ENCODE peak calls at places on chromosomes 12 and 14, in six cellular contexts. P, K, E, L, J and M are unnamed samples.

GRCh38 chr12:4214912-4215861 is 58.4 kb upstream of the CCND2 start:
- DNase-seq in P (peak; percentile 60), K (peak; percentile 51), E (peak; percentile 8), L (no peak), J (peak; percentile 60), M (no peak)

GRCh38 chr12:46377678-46378077 is 5.1 kb upstream of the SLC38A2 start:
- DNase-seq in P (no peak), K (no peak), E (no peak), L (no peak), J (no peak), M (no peak)

GRCh38 chr12:75981773-75982564 is 49.6 kb downstream of the PHLDA1 start:
- DNase-seq in P (no peak), K (no peak), E (no peak), L (no peak), J (no peak), M (no peak)

GRCh38 chr12:9758119-9758518 is 2.6 kb downstream of the CD69 start:
- DNase-seq in P (no peak), K (no peak), E (no peak), L (no peak), J (no peak), M (no peak)

GRCh38 chr14:60653388-60653690 is 4.1 kb upstream of the SIX1 start:
- DNase-seq in P (no peak), K (no peak), E (no peak), L (no peak), J (no peak), M (no peak)

GRCh38 chr12:54608786-54609185 is 20.3 kb upstream of the PPP1R1A start:
- DNase-seq in P (no peak), K (no peak), E (no peak), L (no peak), J (no peak), M (no peak)

GRCh38 chr12:14403711-14404164 is 38.3 kb downstream of the ATF7IP start:
- DNase-seq in P (no peak), K (no peak), E (no peak), L (peak; percentile 56), J (no peak), M (peak; percentile 59)

GRCh38 chr14:61894452-61895077 is 132.3 kb downstream of the SNAPC1 start:
- DNase-seq in P (peak; percentile 30), K (peak; percentile 31), E (peak; percentile 33), L (peak; percentile 85), J (peak; percentile 73), M (peak; percentile 56)

GRCh38 chr14:68292467-68293334 is 473.1 kb downstream of the RAD51B start:
- DNase-seq in P (no peak), K (peak; percentile 62), E (no peak), L (no peak), J (no peak), M (no peak)

GRCh38 chr12:48671231-48671856 is 10.7 kb downstream of the KANSL2 start:
- DNase-seq in P (no peak), K (no peak), E (no peak), L (no peak), J (no peak), M (peak; percentile 62)

GRCh38 chr12:120938496-120938895 is 34.3 kb upstream of the SPPL3 start:
- DNase-seq in P (no peak), K (no peak), E (no peak), L (no peak), J (no peak), M (no peak)

GRCh38 chr14:56271988-56272387 is 153.8 kb downstream of the PELI2 start:
- DNase-seq in P (no peak), K (no peak), E (no peak), L (peak; percentile 77), J (no peak), M (no peak)

GRCh38 chr12:31833541-31833840 is 104.7 kb upstream of the AMN1 start:
- DNase-seq in P (no peak), K (no peak), E (no peak), L (no peak), J (no peak), M (no peak)

GRCh38 chr12:122005252-122005651 is 16.4 kb upstream of the BCL7A start:
- DNase-seq in P (no peak), K (no peak), E (no peak), L (no peak), J (no peak), M (no peak)

GRCh38 chr12:65741662-65742480 is 82.4 kb upstream of the HMGA2 start:
- DNase-seq in P (no peak), K (no peak), E (peak; percentile 61), L (peak; percentile 77), J (peak; percentile 17), M (no peak)

GRCh38 chr14:36214476-36215216 is 38.1 kb upstream of the PTCSC3 start:
- DNase-seq in P (no peak), K (no peak), E (no peak), L (peak; percentile 5), J (no peak), M (no peak)

GRCh38 chr12:81221681-81222080 is 143.8 kb downstream of the ACSS3 start:
- DNase-seq in P (no peak), K (no peak), E (no peak), L (peak; percentile 4), J (no peak), M (no peak)

GRCh38 chr12:10354071-10354470 is 35.8 kb downstream of the KLRK1 start:
- DNase-seq in P (no peak), K (no peak), E (no peak), L (no peak), J (no peak), M (no peak)

GRCh38 chr12:31874961-31875608 is 84.1 kb upstream of the RESF1 start:
- DNase-seq in P (peak; percentile 45), K (peak; percentile 46), E (no peak), L (peak; percentile 60), J (peak; percentile 73), M (peak; percentile 83)

GRCh38 chr12:71694099-71694820 is 8.4 kb downstream of the TMEM19 start:
- DNase-seq in P (no peak), K (no peak), E (no peak), L (no peak), J (no peak), M (peak; percentile 71)